ENCODE peak calls at places on chromosomes 12 and 14, in six cellular contexts. One of them, this sample, is unnamed.

GRCh38 chr14:53953828-53954550 is 2.6 kb downstream of the BMP4 start:
- DNase-seq in IMR-90: peak; percentile 29
- DNase-seq in mesenchymal stem cell: peak; percentile 85
- DNase-seq in H1: no peak
- DNase-seq in mesendoderm: peak; percentile 66
- DNase-seq in trophoblast cell: peak; percentile 47
- DNase-seq in this sample: no peak

GRCh38 chr14:61568572-61569011 is 126.7 kb upstream of the HIF1A start:
- DNase-seq in IMR-90: no peak
- DNase-seq in mesenchymal stem cell: no peak
- DNase-seq in H1: no peak
- DNase-seq in mesendoderm: peak; percentile 71
- DNase-seq in trophoblast cell: peak; percentile 82
- DNase-seq in this sample: no peak

GRCh38 chr12:70648191-70648590 is 11.0 kb upstream of the PTPRB start:
- DNase-seq in IMR-90: peak; percentile 43
- DNase-seq in mesenchymal stem cell: no peak
- DNase-seq in H1: no peak
- DNase-seq in mesendoderm: no peak
- DNase-seq in trophoblast cell: no peak
- DNase-seq in this sample: no peak

GRCh38 chr12:58387199-58387598 is 445.8 kb downstream of the ATP23 start:
- DNase-seq in IMR-90: peak; percentile 72
- DNase-seq in mesenchymal stem cell: peak; percentile 12
- DNase-seq in H1: no peak
- DNase-seq in mesendoderm: peak; percentile 54
- DNase-seq in trophoblast cell: peak; percentile 60
- DNase-seq in this sample: no peak

GRCh38 chr14:43651896-43652295 is 855.2 kb downstream of the FSCB start:
- DNase-seq in IMR-90: no peak
- DNase-seq in mesenchymal stem cell: peak; percentile 5
- DNase-seq in H1: no peak
- DNase-seq in mesendoderm: peak; percentile 15
- DNase-seq in trophoblast cell: no peak
- DNase-seq in this sample: no peak

GRCh38 chr14:26132061-26132460 is 465.8 kb downstream of the NOVA1 start:
- DNase-seq in IMR-90: no peak
- DNase-seq in mesenchymal stem cell: no peak
- DNase-seq in H1: no peak
- DNase-seq in mesendoderm: no peak
- DNase-seq in trophoblast cell: no peak
- DNase-seq in this sample: no peak

GRCh38 chr12:52358575-52359350 is 8.5 kb downstream of the KRT85 start:
- DNase-seq in IMR-90: no peak
- DNase-seq in mesenchymal stem cell: no peak
- DNase-seq in H1: no peak
- DNase-seq in mesendoderm: peak; percentile 35
- DNase-seq in trophoblast cell: no peak
- DNase-seq in this sample: no peak

GRCh38 chr14:49888293-49888692 is 4.6 kb upstream of the ARF6 start:
- DNase-seq in IMR-90: no peak
- DNase-seq in mesenchymal stem cell: no peak
- DNase-seq in H1: no peak
- DNase-seq in mesendoderm: no peak
- DNase-seq in trophoblast cell: no peak
- DNase-seq in this sample: no peak

GRCh38 chr14:105411017-105411941 is 8.3 kb upstream of the MTA1 start:
- DNase-seq in IMR-90: peak; percentile 33
- DNase-seq in mesenchymal stem cell: peak; percentile 37
- DNase-seq in H1: no peak
- DNase-seq in mesendoderm: no peak
- DNase-seq in trophoblast cell: peak; percentile 62
- DNase-seq in this sample: no peak

GRCh38 chr12:51951843-51952722 is 584 bp downstream of the ACVR1B start:
- DNase-seq in IMR-90: no peak
- DNase-seq in mesenchymal stem cell: no peak
- DNase-seq in H1: no peak
- DNase-seq in mesendoderm: peak; percentile 56
- DNase-seq in trophoblast cell: no peak
- DNase-seq in this sample: no peak

GRCh38 chr14:101719708-101720107 is 41.8 kb upstream of the PPP2R5C start:
- DNase-seq in IMR-90: no peak
- DNase-seq in mesenchymal stem cell: no peak
- DNase-seq in H1: no peak
- DNase-seq in mesendoderm: peak; percentile 71
- DNase-seq in trophoblast cell: no peak
- DNase-seq in this sample: no peak

GRCh38 chr14:101726295-101726953 is 35.1 kb upstream of the PPP2R5C start:
- DNase-seq in IMR-90: no peak
- DNase-seq in mesenchymal stem cell: no peak
- DNase-seq in H1: no peak
- DNase-seq in mesendoderm: peak; percentile 59
- DNase-seq in trophoblast cell: no peak
- DNase-seq in this sample: no peak

GRCh38 chr14:101721111-101721510 is 40.4 kb upstream of the PPP2R5C start:
- DNase-seq in IMR-90: no peak
- DNase-seq in mesenchymal stem cell: no peak
- DNase-seq in H1: no peak
- DNase-seq in mesendoderm: no peak
- DNase-seq in trophoblast cell: no peak
- DNase-seq in this sample: no peak

GRCh38 chr14:101721951-101722661 is 39.4 kb upstream of the PPP2R5C start:
- DNase-seq in IMR-90: no peak
- DNase-seq in mesenchymal stem cell: peak; percentile 88
- DNase-seq in H1: no peak
- DNase-seq in mesendoderm: peak; percentile 87
- DNase-seq in trophoblast cell: no peak
- DNase-seq in this sample: no peak

DNA sequence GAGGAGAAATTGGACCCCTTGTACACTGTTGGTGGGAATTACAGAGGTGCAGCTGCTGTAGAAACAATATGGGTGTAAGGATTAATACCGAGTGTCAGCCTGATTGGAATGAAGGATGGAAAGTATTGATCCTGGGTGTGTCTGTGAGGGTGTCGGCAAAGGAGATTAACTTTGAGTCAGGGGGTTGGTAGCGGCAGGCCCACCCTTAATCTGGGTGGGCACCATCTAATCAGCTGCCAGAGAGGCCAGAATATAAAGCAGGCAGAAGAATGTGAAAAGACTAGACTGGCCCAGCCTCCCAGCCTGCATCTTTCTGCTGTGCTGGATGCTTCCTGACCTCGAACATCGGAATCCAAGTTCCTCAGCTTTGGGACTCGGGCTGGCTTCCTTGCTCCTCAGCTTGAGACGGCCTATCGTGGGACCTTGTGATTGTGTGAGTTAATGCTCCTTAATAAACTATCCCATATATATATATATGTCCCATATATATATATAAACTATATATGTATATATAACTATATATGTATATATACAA is 38.4 kb upstream of the PPP2R5C start:
- DNase-seq in IMR-90: no peak
- DNase-seq in mesenchymal stem cell: no peak
- DNase-seq in H1: no peak
- DNase-seq in mesendoderm: no peak
- DNase-seq in trophoblast cell: no peak
- DNase-seq in this sample: no peak
- H3K4me1 ChIP-seq in IMR-90: no peaks in the 10 kb centered on the region
- H3K4me1 ChIP-seq in mesenchymal stem cell: peaks cover 5% of the 10 kb centered on the region
- H3K4me1 ChIP-seq in H1: peaks cover 3% of the 10 kb centered on the region
- H3K4me1 ChIP-seq in mesendoderm: peaks cover 2% of the 10 kb centered on the region
- H3K4me1 ChIP-seq in trophoblast cell: no peaks in the 10 kb centered on the region
- H3K4me1 ChIP-seq in this sample: peaks cover 1% of the 10 kb centered on the region

DNA sequence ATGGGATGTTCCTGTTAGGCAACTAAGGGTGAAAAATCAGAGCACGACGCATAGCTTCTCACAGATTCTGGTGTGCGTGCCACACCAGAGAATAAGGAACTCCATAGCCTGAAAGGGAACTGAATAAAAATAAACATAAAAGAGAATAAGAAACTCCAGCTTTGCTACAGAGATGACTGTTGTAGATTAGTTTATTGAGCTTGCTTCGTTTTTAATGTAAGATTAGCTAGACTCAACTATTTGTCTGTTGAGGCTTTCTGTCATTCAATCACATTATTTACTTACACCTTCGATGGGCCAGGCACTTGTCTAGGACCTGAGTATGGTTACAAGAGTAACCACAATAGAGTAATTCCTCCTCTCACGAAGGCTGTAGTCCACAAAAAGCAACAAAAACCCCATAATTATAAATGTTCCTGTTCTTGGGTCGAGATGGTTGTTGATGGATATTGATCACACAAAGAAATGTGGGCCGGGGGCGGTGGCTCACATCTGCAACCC is 807 bp upstream of the ZCCHC8 start:
- DNase-seq in IMR-90: no peak
- DNase-seq in mesenchymal stem cell: no peak
- DNase-seq in H1: no peak
- DNase-seq in mesendoderm: no peak
- DNase-seq in trophoblast cell: no peak
- DNase-seq in this sample: no peak
- H3K4me3 ChIP-seq in IMR-90: no peak overlapping the region
- H3K4me3 ChIP-seq in mesenchymal stem cell: peak overlapping the region; percentile 94
- H3K4me3 ChIP-seq in H1: no peak overlapping the region
- H3K4me3 ChIP-seq in mesendoderm: no peak overlapping the region
- H3K4me3 ChIP-seq in trophoblast cell: no peak overlapping the region
- H3K4me3 ChIP-seq in this sample: no peak overlapping the region

GRCh38 chr14:21102472-21103164 is 1.8 kb downstream of the TMEM253 start:
- DNase-seq in IMR-90: no peak
- DNase-seq in mesenchymal stem cell: no peak
- DNase-seq in H1: no peak
- DNase-seq in mesendoderm: peak; percentile 73
- DNase-seq in trophoblast cell: no peak
- DNase-seq in this sample: no peak

GRCh38 chr14:21103165-21103709 is 2.4 kb downstream of the TMEM253 start:
- DNase-seq in IMR-90: no peak
- DNase-seq in mesenchymal stem cell: no peak
- DNase-seq in H1: no peak
- DNase-seq in mesendoderm: peak; percentile 50
- DNase-seq in trophoblast cell: no peak
- DNase-seq in this sample: no peak

GRCh38 chr14:21104448-21105060 is 3.7 kb downstream of the TMEM253 start:
- DNase-seq in IMR-90: peak; percentile 77
- DNase-seq in mesenchymal stem cell: peak; percentile 89
- DNase-seq in H1: peak; percentile 44
- DNase-seq in mesendoderm: peak; percentile 93
- DNase-seq in trophoblast cell: peak; percentile 78
- DNase-seq in this sample: no peak

GRCh38 chr14:21105095-21105494 is 4.2 kb downstream of the TMEM253 start:
- DNase-seq in IMR-90: no peak
- DNase-seq in mesenchymal stem cell: no peak
- DNase-seq in H1: no peak
- DNase-seq in mesendoderm: no peak
- DNase-seq in trophoblast cell: no peak
- DNase-seq in this sample: no peak

GRCh38 chr14:21103710-21104447 is 3.0 kb downstream of the TMEM253 start:
- DNase-seq in IMR-90: peak; percentile 94
- DNase-seq in mesenchymal stem cell: peak; percentile 98
- DNase-seq in H1: peak; percentile 80
- DNase-seq in mesendoderm: peak; percentile 99
- DNase-seq in trophoblast cell: peak; percentile 97
- DNase-seq in this sample: peak; percentile 95
- H4K8ac ChIP-seq in IMR-90: peak overlapping the region; percentile 95
- H4K8ac ChIP-seq in mesenchymal stem cell: peak overlapping the region; percentile 99
- H4K8ac ChIP-seq in H1: peak overlapping the region; percentile 98
- H4K8ac ChIP-seq in mesendoderm: no peak overlapping the region
- H4K8ac ChIP-seq in trophoblast cell: peak overlapping the region; percentile 100
- H4K8ac ChIP-seq in this sample: no peak overlapping the region

DNA sequence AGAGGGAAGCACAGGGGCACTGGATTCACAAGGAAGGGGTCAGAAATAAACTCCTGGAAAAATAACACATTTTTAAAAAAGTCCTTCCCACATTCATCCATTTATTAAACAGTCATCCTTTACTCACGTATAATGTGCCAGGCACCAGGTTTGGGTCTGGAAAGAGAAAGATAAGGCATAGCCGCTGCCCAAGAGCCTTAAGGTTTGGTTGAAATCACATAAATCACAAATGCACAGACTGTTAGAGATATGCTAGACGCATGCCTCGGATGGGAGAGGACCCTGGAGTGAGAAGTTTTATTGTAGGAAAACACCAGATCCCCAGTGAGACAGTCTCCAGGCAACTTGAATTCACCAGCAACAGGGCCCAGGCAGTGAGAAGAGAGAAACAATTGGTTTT is 305.8 kb upstream of the AMIGO2 start:
- DNase-seq in IMR-90: no peak
- DNase-seq in mesenchymal stem cell: no peak
- DNase-seq in H1: no peak
- DNase-seq in mesendoderm: no peak
- DNase-seq in trophoblast cell: no peak
- DNase-seq in this sample: no peak
- H3K4me1 ChIP-seq in IMR-90: peaks cover 2% of the 10 kb centered on the region
- H3K4me1 ChIP-seq in mesenchymal stem cell: no peaks in the 10 kb centered on the region
- H3K4me1 ChIP-seq in H1: peaks cover 10% of the 10 kb centered on the region
- H3K4me1 ChIP-seq in mesendoderm: peaks cover 4% of the 10 kb centered on the region
- H3K4me1 ChIP-seq in trophoblast cell: no peaks in the 10 kb centered on the region
- H3K4me1 ChIP-seq in this sample: no peaks in the 10 kb centered on the region

GRCh38 chr14:99418217-99418616 is 62.4 kb downstream of the SETD3 start:
- DNase-seq in IMR-90: no peak
- DNase-seq in mesenchymal stem cell: no peak
- DNase-seq in H1: no peak
- DNase-seq in mesendoderm: no peak
- DNase-seq in trophoblast cell: no peak
- DNase-seq in this sample: no peak

GRCh38 chr14:99422220-99423010 is 58.2 kb downstream of the SETD3 start:
- DNase-seq in IMR-90: no peak
- DNase-seq in mesenchymal stem cell: no peak
- DNase-seq in H1: no peak
- DNase-seq in mesendoderm: no peak
- DNase-seq in trophoblast cell: peak; percentile 7
- DNase-seq in this sample: no peak

GRCh38 chr14:99423434-99423833 is 57.2 kb downstream of the SETD3 start:
- DNase-seq in IMR-90: no peak
- DNase-seq in mesenchymal stem cell: no peak
- DNase-seq in H1: no peak
- DNase-seq in mesendoderm: no peak
- DNase-seq in trophoblast cell: no peak
- DNase-seq in this sample: no peak

GRCh38 chr14:99419905-99420304 is 60.8 kb downstream of the SETD3 start:
- DNase-seq in IMR-90: no peak
- DNase-seq in mesenchymal stem cell: no peak
- DNase-seq in H1: no peak
- DNase-seq in mesendoderm: no peak
- DNase-seq in trophoblast cell: no peak
- DNase-seq in this sample: no peak

DNA sequence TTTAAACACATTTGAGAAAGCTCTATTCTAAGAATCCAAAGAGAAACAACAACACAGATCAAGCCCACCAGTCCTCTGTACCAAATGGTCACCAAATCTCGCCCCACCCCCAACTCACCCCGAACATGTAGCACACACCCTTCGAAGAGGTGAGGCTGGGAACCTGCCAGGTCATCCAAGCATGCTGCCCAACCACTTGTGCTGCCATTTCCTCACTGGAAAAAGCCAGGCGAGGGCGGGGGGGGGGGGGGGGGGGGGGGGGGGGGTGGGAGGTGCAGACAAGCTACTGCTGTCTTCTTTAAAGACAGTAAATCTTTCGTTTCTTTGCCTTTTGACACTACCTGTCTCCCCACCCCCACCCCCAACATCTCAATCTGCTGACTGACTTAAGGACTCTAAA is 59.9 kb downstream of the SETD3 start:
- DNase-seq in IMR-90: no peak
- DNase-seq in mesenchymal stem cell: no peak
- DNase-seq in H1: no peak
- DNase-seq in mesendoderm: peak; percentile 73
- DNase-seq in trophoblast cell: no peak
- DNase-seq in this sample: peak; percentile 33
- H3K4me3 ChIP-seq in IMR-90: no peak overlapping the region
- H3K4me3 ChIP-seq in mesenchymal stem cell: no peak overlapping the region
- H3K4me3 ChIP-seq in H1: no peak overlapping the region
- H3K4me3 ChIP-seq in mesendoderm: no peak overlapping the region
- H3K4me3 ChIP-seq in trophoblast cell: no peak overlapping the region
- H3K4me3 ChIP-seq in this sample: no peak overlapping the region

GRCh38 chr12:46371718-46372130 is 849 bp downstream of the SLC38A2 start:
- DNase-seq in IMR-90: peak; percentile 44
- DNase-seq in mesenchymal stem cell: peak; percentile 77
- DNase-seq in H1: no peak
- DNase-seq in mesendoderm: peak; percentile 66
- DNase-seq in trophoblast cell: peak; percentile 85
- DNase-seq in this sample: no peak
- H4K8ac ChIP-seq in IMR-90: peak overlapping the region; percentile 83
- H4K8ac ChIP-seq in mesenchymal stem cell: peak overlapping the region; percentile 59
- H4K8ac ChIP-seq in H1: peak overlapping the region; percentile 97
- H4K8ac ChIP-seq in mesendoderm: peak overlapping the region; percentile 58
- H4K8ac ChIP-seq in trophoblast cell: peak overlapping the region; percentile 90
- H4K8ac ChIP-seq in this sample: no peak overlapping the region